ENCODE peak calls at places on chromosome X, in five cellular contexts. One of them, this sample, is unnamed. For H3K27me3, the result is how much of the 10 kb centered on the place peaks cover.

GRCh38 chrX:154096140-154097002 is 1.1 kb downstream of the MECP2 start:
- DNase-seq in endodermal cell: no peak
- DNase-seq in Peyer's patch: no peak
- DNase-seq in adipocyte: peak
- DNase-seq in mesenchymal stem cell: peak
- DNase-seq in this sample: no peak

GRCh38 chrX:96791559-96791958 is 92.1 kb upstream of the RPA4 start:
- DNase-seq in endodermal cell: no peak
- DNase-seq in adipocyte: no peak
- DNase-seq in mesenchymal stem cell: no peak
- DNase-seq in Peyer's patch: no peak
- DNase-seq in this sample: no peak

GRCh38 chrX:46208225-46208854 is 336.9 kb downstream of the ZNF674 start:
- DNase-seq in Peyer's patch: no peak
- DNase-seq in mesenchymal stem cell: no peak
- DNase-seq in adipocyte: peak
- DNase-seq in endodermal cell: no peak
- DNase-seq in this sample: no peak

GRCh38 chrX:41779058-41779564 is 55.1 kb downstream of the GPR82 start:
- DNase-seq in mesenchymal stem cell: peak
- DNase-seq in Peyer's patch: no peak
- DNase-seq in endodermal cell: no peak
- DNase-seq in adipocyte: peak
- DNase-seq in this sample: no peak

GRCh38 chrX:331772-332495 is 13.3 kb upstream of the GTPBP6 start:
- DNase-seq in mesenchymal stem cell: no peak
- DNase-seq in endodermal cell: no peak
- DNase-seq in Peyer's patch: no peak
- DNase-seq in adipocyte: no peak
- DNase-seq in this sample: peak

GRCh38 chrX:130280901-130281300 is 12.2 kb upstream of the ZNF280C start:
- DNase-seq in adipocyte: no peak
- DNase-seq in endodermal cell: peak
- DNase-seq in mesenchymal stem cell: no peak
- DNase-seq in Peyer's patch: no peak
- DNase-seq in this sample: peak

GRCh38 chrX:17788439-17788838 is 51.1 kb downstream of the SCML1 start:
- DNase-seq in mesenchymal stem cell: peak
- DNase-seq in endodermal cell: peak
- DNase-seq in adipocyte: peak
- DNase-seq in Peyer's patch: peak
- DNase-seq in this sample: peak

GRCh38 chrX:133638285-133638684 is 223.0 kb upstream of the GPC4 start:
- DNase-seq in Peyer's patch: no peak
- DNase-seq in adipocyte: no peak
- DNase-seq in endodermal cell: no peak
- DNase-seq in mesenchymal stem cell: no peak
- DNase-seq in this sample: no peak

GRCh38 chrX:13101439-13102139 is 57.2 kb upstream of the FAM9C start:
- DNase-seq in endodermal cell: no peak
- DNase-seq in mesenchymal stem cell: peak
- DNase-seq in Peyer's patch: peak
- DNase-seq in adipocyte: peak
- DNase-seq in this sample: no peak

GRCh38 chrX:45200741-45201234 is at the start of gene DIPK2B:
- DNase-seq in Peyer's patch: no peak
- DNase-seq in adipocyte: no peak
- DNase-seq in mesenchymal stem cell: no peak
- DNase-seq in endodermal cell: no peak
- DNase-seq in this sample: no peak

GRCh38 chrX:12443534-12444098 is 305.3 kb downstream of the FRMPD4 start:
- DNase-seq in adipocyte: no peak
- DNase-seq in mesenchymal stem cell: no peak
- DNase-seq in Peyer's patch: no peak
- DNase-seq in endodermal cell: no peak
- DNase-seq in this sample: no peak

GRCh38 chrX:8010105-8010504 is 82.9 kb upstream of the PNPLA4 start:
- DNase-seq in adipocyte: no peak
- DNase-seq in mesenchymal stem cell: no peak
- DNase-seq in Peyer's patch: no peak
- DNase-seq in endodermal cell: no peak
- DNase-seq in this sample: peak

GRCh38 chrX:106039920-106040319 is 1.4 kb upstream of the SERPINA7 start:
- DNase-seq in mesenchymal stem cell: no peak
- DNase-seq in adipocyte: peak
- DNase-seq in Peyer's patch: peak
- DNase-seq in endodermal cell: peak
- DNase-seq in this sample: no peak

GRCh38 chrX:143047511-143047910 is 21.8 kb downstream of the SPANXN4 start:
- DNase-seq in adipocyte: no peak
- DNase-seq in mesenchymal stem cell: no peak
- DNase-seq in Peyer's patch: no peak
- DNase-seq in endodermal cell: no peak
- DNase-seq in this sample: no peak

GRCh38 chrX:110146521-110146920 is 143.6 kb downstream of the TMEM164 start:
- DNase-seq in mesenchymal stem cell: peak
- DNase-seq in Peyer's patch: peak
- DNase-seq in adipocyte: peak
- DNase-seq in endodermal cell: peak
- DNase-seq in this sample: peak

GRCh38 chrX:23752740-23753435 is 9.8 kb upstream of the ACOT9 start:
- DNase-seq in mesenchymal stem cell: peak
- DNase-seq in Peyer's patch: no peak
- DNase-seq in adipocyte: peak
- DNase-seq in endodermal cell: no peak
- DNase-seq in this sample: no peak

GRCh38 chrX:133868687-133869086 is 116.7 kb downstream of the GPC3 start:
- DNase-seq in mesenchymal stem cell: no peak
- DNase-seq in endodermal cell: no peak
- DNase-seq in adipocyte: no peak
- DNase-seq in Peyer's patch: no peak
- DNase-seq in this sample: no peak

GRCh38 chrX:54483946-54484345 is 12.1 kb downstream of the FGD1 start:
- DNase-seq in mesenchymal stem cell: no peak
- DNase-seq in adipocyte: no peak
- DNase-seq in endodermal cell: no peak
- DNase-seq in Peyer's patch: no peak
- DNase-seq in this sample: no peak

GRCh38 chrX:105725228-105725627 is 97.1 kb upstream of the NRK start:
- DNase-seq in endodermal cell: no peak
- DNase-seq in Peyer's patch: no peak
- DNase-seq in adipocyte: no peak
- DNase-seq in mesenchymal stem cell: no peak
- DNase-seq in this sample: no peak

GRCh38 chrX:69323786-69324720 is 158.8 kb upstream of the PJA1 start:
- DNase-seq in mesenchymal stem cell: no peak
- DNase-seq in Peyer's patch: no peak
- DNase-seq in adipocyte: no peak
- DNase-seq in endodermal cell: peak
- DNase-seq in this sample: peak

GRCh38 chrX:105651052-105651451 is 171.3 kb upstream of the NRK start:
- DNase-seq in endodermal cell: no peak
- DNase-seq in mesenchymal stem cell: no peak
- DNase-seq in adipocyte: peak
- DNase-seq in Peyer's patch: no peak
- DNase-seq in this sample: no peak

GRCh38 chrX:41655631-41656030 is 33.1 kb upstream of the GPR34 start:
- DNase-seq in endodermal cell: no peak
- DNase-seq in Peyer's patch: no peak
- DNase-seq in adipocyte: peak
- DNase-seq in mesenchymal stem cell: peak
- DNase-seq in this sample: no peak

GRCh38 chrX:42804524-42804923 is 26.6 kb upstream of the PPP1R2C start:
- DNase-seq in endodermal cell: no peak
- DNase-seq in Peyer's patch: no peak
- DNase-seq in adipocyte: no peak
- DNase-seq in mesenchymal stem cell: no peak
- DNase-seq in this sample: peak

GRCh38 chrX:50167366-50167765 is 33.4 kb downstream of the AKAP4 start:
- DNase-seq in endodermal cell: no peak
- DNase-seq in Peyer's patch: no peak
- DNase-seq in mesenchymal stem cell: no peak
- DNase-seq in adipocyte: no peak
- DNase-seq in this sample: no peak

GRCh38 chrX:134338527-134338926 is 101.5 kb downstream of the CCDC160 start:
- DNase-seq in adipocyte: no peak
- DNase-seq in Peyer's patch: no peak
- DNase-seq in mesenchymal stem cell: no peak
- DNase-seq in endodermal cell: no peak
- DNase-seq in this sample: no peak

GRCh38 chrX:55489315-55490009 is at the start of gene USP51:
- DNase-seq in mesenchymal stem cell: peak
- DNase-seq in endodermal cell: peak
- DNase-seq in Peyer's patch: peak
- DNase-seq in adipocyte: peak
- DNase-seq in this sample: peak

GRCh38 chrX:7083468-7084396 is 63.8 kb upstream of the STS start:
- DNase-seq in endodermal cell: no peak
- DNase-seq in Peyer's patch: peak
- DNase-seq in adipocyte: peak
- DNase-seq in mesenchymal stem cell: peak
- DNase-seq in this sample: no peak

GRCh38 chrX:129577473-129577872 is 37.4 kb downstream of the OCRL start:
- DNase-seq in adipocyte: peak
- DNase-seq in Peyer's patch: no peak
- DNase-seq in endodermal cell: no peak
- DNase-seq in mesenchymal stem cell: peak
- DNase-seq in this sample: no peak

GRCh38 chrX:112867570-112867969 is 26.9 kb upstream of the AMOT start:
- DNase-seq in Peyer's patch: no peak
- DNase-seq in mesenchymal stem cell: no peak
- DNase-seq in adipocyte: no peak
- DNase-seq in endodermal cell: peak
- DNase-seq in this sample: peak

GRCh38 chrX:154653048-154653401 is 354 bp downstream of the CTAG2 start:
- DNase-seq in mesenchymal stem cell: no peak
- DNase-seq in Peyer's patch: no peak
- DNase-seq in adipocyte: no peak
- DNase-seq in endodermal cell: no peak
- DNase-seq in this sample: peak

GRCh38 chrX:119728487-119728886 is 29.9 kb upstream of the SOWAHD start:
- DNase-seq in endodermal cell: peak
- DNase-seq in mesenchymal stem cell: no peak
- DNase-seq in Peyer's patch: no peak
- DNase-seq in adipocyte: no peak
- DNase-seq in this sample: peak

GRCh38 chrX:21856504-21856903 is 717 bp downstream of the YY2 start:
- DNase-seq in mesenchymal stem cell: no peak
- DNase-seq in adipocyte: no peak
- DNase-seq in endodermal cell: no peak
- DNase-seq in Peyer's patch: no peak
- DNase-seq in this sample: no peak
- H3K4me3 ChIP-seq in mesenchymal stem cell: no peak
- H3K4me3 ChIP-seq in adipocyte: no peak
- H3K4me3 ChIP-seq in endodermal cell: no peak
- H3K4me3 ChIP-seq in Peyer's patch: no peak
- H3K4me3 ChIP-seq in this sample: no peak

DNA sequence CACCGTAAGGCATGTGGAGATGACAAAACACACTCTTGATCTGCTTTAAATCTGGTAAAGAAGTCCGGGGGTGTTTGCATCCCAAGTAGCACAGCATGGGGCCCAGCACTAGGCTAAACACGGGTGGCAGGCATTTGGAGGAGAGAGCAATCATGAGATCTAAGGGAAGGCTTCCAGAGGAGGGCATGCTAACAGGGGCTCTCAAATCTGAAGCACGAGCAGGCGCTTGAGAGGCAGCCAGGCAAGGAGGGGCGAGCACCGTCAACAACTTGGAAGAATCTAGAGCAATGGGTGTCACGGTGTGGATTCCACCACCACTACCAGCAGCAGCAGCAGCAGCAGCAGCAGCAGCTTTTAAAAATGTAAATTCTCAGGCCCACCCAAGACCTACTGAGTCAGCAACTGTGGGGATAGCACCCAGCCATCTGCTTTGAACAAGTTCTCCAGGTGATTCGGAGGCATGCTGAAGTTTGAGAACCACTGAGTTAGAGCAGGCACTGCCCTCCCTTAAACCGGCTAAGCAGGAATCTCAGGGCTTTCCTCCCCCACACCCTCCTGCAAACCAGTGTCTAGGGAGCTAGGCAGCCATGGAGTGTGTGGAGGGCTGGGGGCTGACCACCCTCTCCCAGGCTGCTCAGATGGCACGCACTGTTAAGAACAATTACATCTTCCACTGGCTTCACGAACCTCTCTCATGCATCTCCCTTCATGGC is 70.2 kb upstream of the MAP3K15 start:
- DNase-seq in Peyer's patch: no peak
- DNase-seq in mesenchymal stem cell: no peak
- DNase-seq in adipocyte: no peak
- DNase-seq in endodermal cell: no peak
- DNase-seq in this sample: no peak
- H3K27me3 ChIP-seq in Peyer's patch: under half
- H3K27me3 ChIP-seq in mesenchymal stem cell: under half
- H3K27me3 ChIP-seq in adipocyte: under half
- H3K27me3 ChIP-seq in endodermal cell: under half
- H3K27me3 ChIP-seq in this sample: under half

GRCh38 chrX:1451676-1452496 is 823 bp downstream of the ASMTL start:
- DNase-seq in Peyer's patch: peak
- DNase-seq in adipocyte: no peak
- DNase-seq in mesenchymal stem cell: no peak
- DNase-seq in endodermal cell: peak
- DNase-seq in this sample: no peak

GRCh38 chrX:1450381-1451161 is 2.1 kb downstream of the ASMTL start:
- DNase-seq in Peyer's patch: peak
- DNase-seq in endodermal cell: peak
- DNase-seq in mesenchymal stem cell: no peak
- DNase-seq in adipocyte: no peak
- DNase-seq in this sample: no peak

GRCh38 chrX:1449581-1450149 is 3.0 kb downstream of the ASMTL start:
- DNase-seq in adipocyte: no peak
- DNase-seq in endodermal cell: peak
- DNase-seq in mesenchymal stem cell: no peak
- DNase-seq in Peyer's patch: no peak
- DNase-seq in this sample: no peak

GRCh38 chrX:1452497-1453389 is at the start of gene ASMTL:
- DNase-seq in Peyer's patch: peak
- DNase-seq in endodermal cell: peak
- DNase-seq in mesenchymal stem cell: peak
- DNase-seq in adipocyte: peak
- DNase-seq in this sample: peak

DNA sequence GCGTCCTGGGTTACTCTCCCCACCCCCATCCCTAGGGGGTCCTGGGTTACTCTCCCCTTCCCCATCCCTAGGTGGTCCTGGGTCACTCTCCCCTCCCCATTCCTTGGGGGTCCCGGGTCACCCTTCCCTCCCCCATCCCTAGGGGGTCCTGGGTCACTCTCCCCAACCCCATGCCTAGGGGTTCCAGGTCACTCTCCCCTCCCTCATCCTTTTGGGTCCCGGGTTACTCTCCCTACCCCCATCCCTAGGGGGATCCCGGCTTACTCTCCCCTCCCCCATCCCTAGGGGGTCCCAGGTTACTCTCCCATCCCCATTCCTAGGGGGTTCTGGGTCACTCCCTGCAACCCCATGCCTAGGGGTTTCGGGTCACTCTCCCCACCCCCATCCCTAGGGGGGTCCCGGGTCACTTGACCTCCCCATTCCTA is 1.4 kb downstream of the ASMTL start:
- DNase-seq in Peyer's patch: peak
- DNase-seq in adipocyte: no peak
- DNase-seq in endodermal cell: no peak
- DNase-seq in mesenchymal stem cell: no peak
- DNase-seq in this sample: no peak
- H3K4me3 ChIP-seq in Peyer's patch: no peak
- H3K4me3 ChIP-seq in adipocyte: peak
- H3K4me3 ChIP-seq in endodermal cell: peak
- H3K4me3 ChIP-seq in mesenchymal stem cell: peak
- H3K4me3 ChIP-seq in this sample: no peak

GRCh38 chrX:72305286-72306084 is at the start of gene CITED1:
- DNase-seq in adipocyte: peak
- DNase-seq in Peyer's patch: no peak
- DNase-seq in endodermal cell: peak
- DNase-seq in mesenchymal stem cell: peak
- DNase-seq in this sample: peak
- H3K27me3 ChIP-seq in adipocyte: half or more
- H3K27me3 ChIP-seq in Peyer's patch: under half
- H3K27me3 ChIP-seq in endodermal cell: half or more
- H3K27me3 ChIP-seq in mesenchymal stem cell: half or more
- H3K27me3 ChIP-seq in this sample: half or more